ENCODE peak calls at places on chromosome 4, in eight cellular contexts. Z, M, I, P, O, L, X and C are unnamed samples.

GRCh38 chr4:171203425-171203824 is 609.8 kb upstream of the GALNTL6 start:
- DNase-seq in Z (no peak), M (no peak), I (no peak), P (no peak), O (no peak), L (no peak), X (no peak), C (no peak)

GRCh38 chr4:2965262-2965661 is 1.9 kb downstream of the GRK4 start:
- DNase-seq in Z (no peak), M (no peak), I (no peak), P (no peak), O (no peak), L (no peak), X (no peak), C (no peak)

GRCh38 chr4:32161382-32161781 is 1441.2 kb downstream of the PCDH7 start:
- DNase-seq in Z (no peak), M (no peak), I (no peak), P (no peak), O (no peak), L (no peak), X (no peak), C (no peak)

GRCh38 chr4:182556576-182556975 is 313.4 kb downstream of the TENM3 start:
- DNase-seq in Z (no peak), M (no peak), I (no peak), P (no peak), O (no peak), L (no peak), X (no peak), C (no peak)

GRCh38 chr4:74772106-74772505 is 22.2 kb downstream of the BTC start:
- DNase-seq in Z (no peak), M (no peak), I (no peak), P (no peak), O (no peak), L (no peak), X (no peak), C (no peak)

GRCh38 chr4:4763815-4764202 is 95.7 kb upstream of the MSX1 start:
- DNase-seq in Z (no peak), M (no peak), I (no peak), P (no peak), O (no peak), L (no peak), X (no peak), C (no peak)

GRCh38 chr4:73836373-73837269 is at the start of gene CXCL6:
- DNase-seq in Z (peak; percentile 45), M (no peak), I (peak; percentile 23), P (no peak), O (no peak), L (no peak), X (no peak), C (no peak)

GRCh38 chr4:90142091-90142490 is 14.9 kb downstream of the CCSER1 start:
- DNase-seq in Z (no peak), M (no peak), I (no peak), P (no peak), O (no peak), L (no peak), X (no peak), C (no peak)

GRCh38 chr4:25550376-25551030 is 105.1 kb upstream of the SLC34A2 start:
- DNase-seq in Z (no peak), M (no peak), I (no peak), P (no peak), O (no peak), L (no peak), X (no peak), C (no peak)

GRCh38 chr4:19026281-19026680 is 1004.7 kb upstream of the LCORL start:
- DNase-seq in Z (no peak), M (no peak), I (no peak), P (no peak), O (no peak), L (no peak), X (no peak), C (no peak)

GRCh38 chr4:53941331-53941730 is 123.1 kb downstream of the CHIC2 start:
- DNase-seq in Z (no peak), M (no peak), I (no peak), P (no peak), O (no peak), L (no peak), X (no peak), C (no peak)

GRCh38 chr4:161121451-161121850 is 1042.3 kb downstream of the FSTL5 start:
- DNase-seq in Z (no peak), M (no peak), I (no peak), P (no peak), O (no peak), L (no peak), X (no peak), C (no peak)

GRCh38 chr4:41933997-41934812 is 1.0 kb upstream of the TMEM33 start:
- DNase-seq in Z (peak; percentile 40), M (no peak), I (no peak), P (no peak), O (no peak), L (no peak), X (no peak), C (no peak)

GRCh38 chr4:84063618-84064017 is 435.5 kb downstream of the NKX6-1 start:
- DNase-seq in Z (no peak), M (no peak), I (no peak), P (no peak), O (no peak), L (no peak), X (no peak), C (no peak)

GRCh38 chr4:83255584-83255983 is 29.0 kb downstream of the COQ2 start:
- DNase-seq in Z (no peak), M (no peak), I (no peak), P (no peak), O (no peak), L (no peak), X (no peak), C (no peak)

GRCh38 chr4:120929847-120930246 is 7.3 kb upstream of the PRDM5 start:
- DNase-seq in Z (no peak), M (no peak), I (no peak), P (no peak), O (no peak), L (no peak), X (no peak), C (no peak)